ENCODE peak calls at places on chromosomes 4 and X, in ten cellular contexts. M, S, A, L, R, W, F, D, Y and I are unnamed samples.

GRCh38 chr4:15755781-15756180 is 22.3 kb upstream of the CD38 start:
- DNase-seq in M (no peak), S (no peak), A (no peak), L (no peak), R (no peak), W (no peak), F (no peak), D (no peak), Y (no peak), I (no peak)

GRCh38 chr4:26830701-26831100 is 29.9 kb upstream of the STIM2 start:
- DNase-seq in M (no peak), S (no peak), A (no peak), L (no peak), R (no peak), W (no peak), F (no peak), D (no peak), Y (no peak), I (no peak)

GRCh38 chrX:134732152-134732551 is 73.9 kb upstream of the PLAC1 start:
- DNase-seq in M (no peak), S (no peak), A (no peak), L (no peak), R (no peak), W (no peak), F (no peak), D (no peak), Y (no peak), I (no peak)

GRCh38 chr4:172232966-172233365 is 419.8 kb downstream of the GALNTL6 start:
- DNase-seq in M (no peak), S (no peak), A (no peak), L (no peak), R (no peak), W (no peak), F (no peak), D (no peak), Y (no peak), I (no peak)

GRCh38 chr4:123631699-123632098 is 235.1 kb downstream of the SPRY1 start:
- DNase-seq in M (no peak), S (no peak), A (no peak), L (no peak), R (no peak), W (no peak), F (no peak), D (no peak), Y (no peak), I (peak; percentile 10)

GRCh38 chrX:133335027-133335426 is 80.3 kb downstream of the GPC4 start:
- DNase-seq in M (peak; percentile 4), S (no peak), A (no peak), L (no peak), R (no peak), W (no peak), F (no peak), D (no peak), Y (no peak), I (peak; percentile 42)

GRCh38 chr4:89334311-89334710 is 26.7 kb upstream of the GPRIN3 start:
- DNase-seq in M (no peak), S (no peak), A (no peak), L (no peak), R (no peak), W (no peak), F (no peak), D (no peak), Y (no peak), I (peak; percentile 10)

GRCh38 chr4:19437008-19437407 is 814.7 kb upstream of the SLIT2 start:
- DNase-seq in M (no peak), S (no peak), A (no peak), L (no peak), R (no peak), W (no peak), F (no peak), D (no peak), Y (no peak), I (no peak)

GRCh38 chr4:87677731-87678130 is 27.7 kb downstream of the DMP1 start:
- DNase-seq in M (no peak), S (no peak), A (no peak), L (no peak), R (peak; percentile 51), W (peak; percentile 75), F (no peak), D (no peak), Y (peak; percentile 72), I (no peak)

GRCh38 chrX:56783996-56784620 is 55.1 kb downstream of the NBDY start:
- DNase-seq in M (no peak), S (no peak), A (peak; percentile 36), L (no peak), R (peak; percentile 33), W (no peak), F (peak; percentile 39), D (no peak), Y (peak; percentile 50), I (no peak)

GRCh38 chr4:105137460-105137859 is 9.2 kb upstream of the TET2 start:
- DNase-seq in M (no peak), S (no peak), A (no peak), L (no peak), R (no peak), W (no peak), F (no peak), D (no peak), Y (no peak), I (no peak)

GRCh38 chr4:122715221-122715620 is 17.3 kb upstream of the BBS12 start:
- DNase-seq in M (no peak), S (no peak), A (no peak), L (no peak), R (no peak), W (no peak), F (no peak), D (no peak), Y (no peak), I (no peak)

GRCh38 chr4:100983426-100983825 is 363.9 kb downstream of the PPP3CA start:
- DNase-seq in M (no peak), S (no peak), A (no peak), L (no peak), R (no peak), W (no peak), F (no peak), D (no peak), Y (no peak), I (no peak)

GRCh38 chr4:1041147-1041935 is 29.9 kb downstream of the FGFRL1 start:
- DNase-seq in M (no peak), S (no peak), A (no peak), L (no peak), R (no peak), W (peak; percentile 53), F (no peak), D (peak; percentile 63), Y (no peak), I (no peak)

GRCh38 chr4:87375719-87376291 is 15.2 kb downstream of the HSD17B11 start:
- DNase-seq in M (peak; percentile 78), S (no peak), A (no peak), L (no peak), R (no peak), W (no peak), F (no peak), D (peak; percentile 50), Y (no peak), I (peak; percentile 70)

GRCh38 chr4:110480741-110481271 is 4.9 kb downstream of the ENPEP start:
- DNase-seq in M (no peak), S (no peak), A (no peak), L (no peak), R (no peak), W (no peak), F (no peak), D (no peak), Y (no peak), I (no peak)

GRCh38 chr4:173763374-173763773 is 233.3 kb upstream of the HAND2 start:
- DNase-seq in M (no peak), S (no peak), A (no peak), L (no peak), R (no peak), W (no peak), F (no peak), D (no peak), Y (no peak), I (no peak)

GRCh38 chr4:183842134-183842838 is 62.8 kb upstream of the STOX2 start:
- DNase-seq in M (no peak), S (no peak), A (no peak), L (no peak), R (no peak), W (no peak), F (no peak), D (no peak), Y (no peak), I (no peak)

GRCh38 chrX:148043456-148043855 is 62.3 kb downstream of the FMR1NB start:
- DNase-seq in M (no peak), S (no peak), A (no peak), L (no peak), R (no peak), W (no peak), F (no peak), D (no peak), Y (no peak), I (no peak)

GRCh38 chrX:17082831-17083230 is 136.4 kb downstream of the REPS2 start:
- DNase-seq in M (peak; percentile 67), S (no peak), A (no peak), L (no peak), R (no peak), W (no peak), F (no peak), D (no peak), Y (no peak), I (no peak)

GRCh38 chrX:11557120-11557519 is 108.6 kb downstream of the ARHGAP6 start:
- DNase-seq in M (no peak), S (no peak), A (no peak), L (no peak), R (no peak), W (no peak), F (no peak), D (no peak), Y (no peak), I (no peak)

GRCh38 chr4:37981844-37982720 is 21.9 kb downstream of the PTTG2 start:
- DNase-seq in M (no peak), S (no peak), A (no peak), L (no peak), R (no peak), W (no peak), F (no peak), D (no peak), Y (no peak), I (no peak)

GRCh38 chr4:4428966-4429875 is 42.3 kb downstream of the NSG1 start:
- DNase-seq in M (no peak), S (no peak), A (no peak), L (no peak), R (no peak), W (no peak), F (no peak), D (no peak), Y (no peak), I (no peak)

GRCh38 chr4:113825272-113825671 is 63.7 kb upstream of the CAMK2D start:
- DNase-seq in M (no peak), S (no peak), A (no peak), L (no peak), R (no peak), W (no peak), F (no peak), D (no peak), Y (no peak), I (peak; percentile 95)

GRCh38 chr4:32985256-32985655 is 2265.1 kb downstream of the PCDH7 start:
- DNase-seq in M (no peak), S (no peak), A (no peak), L (no peak), R (no peak), W (no peak), F (no peak), D (peak; percentile 15), Y (no peak), I (no peak)

GRCh38 chr4:40502936-40503335 is 126.7 kb downstream of the RBM47 start:
- DNase-seq in M (no peak), S (no peak), A (no peak), L (no peak), R (no peak), W (no peak), F (no peak), D (no peak), Y (no peak), I (no peak)

GRCh38 chrX:149939271-149940014 is 1.2 kb upstream of the EOLA2 start:
- DNase-seq in M (peak; percentile 94), S (peak; percentile 61), A (peak; percentile 97), L (peak; percentile 81), R (peak; percentile 97), W (peak; percentile 97), F (peak; percentile 11), D (peak; percentile 74), Y (peak; percentile 96), I (peak; percentile 64)

GRCh38 chr4:16377887-16378286 is 151.6 kb upstream of the TAPT1 start:
- DNase-seq in M (no peak), S (no peak), A (no peak), L (no peak), R (no peak), W (no peak), F (no peak), D (no peak), Y (no peak), I (no peak)